ENCODE peak calls at places on chromosomes 16 and 17, in seven cellular contexts. C is left ventricle myocardium inferior, D is body of pancreas, R is HAP-1, E is brain microvascular endothelial cell, W is upper lobe of right lung, B is heart right ventricle. X is an unnamed sample.

GRCh38 chr17:18182190-18182977 is 1.2 kb upstream of the ALKBH5 start:
- DNase-seq in C (peak), D (peak), R (no peak), E (no peak), W (no peak), B (peak), X (no peak)

GRCh38 chr17:74796211-74796610 is 20.1 kb upstream of the NAT9 start:
- DNase-seq in C (no peak), D (no peak), R (no peak), E (no peak), W (no peak), B (no peak), X (no peak)

GRCh38 chr16:23710008-23710407 is 3.0 kb downstream of the ERN2 start:
- DNase-seq in C (no peak), D (no peak), R (no peak), E (no peak), W (no peak), B (no peak), X (no peak)

GRCh38 chr17:44589316-44590071 is 32.2 kb downstream of the FZD2 start:
- DNase-seq in C (no peak), D (no peak), R (no peak), E (no peak), W (no peak), B (no peak), X (no peak)

GRCh38 chr17:44916781-44917241 is 1.5 kb upstream of the GFAP start:
- DNase-seq in C (peak), D (peak), R (no peak), E (no peak), W (peak), B (peak), X (no peak)

GRCh38 chr17:50440838-50441829 is 15.1 kb downstream of the ACSF2 start:
- DNase-seq in C (no peak), D (no peak), R (no peak), E (no peak), W (no peak), B (no peak), X (no peak)

GRCh38 chr16:21276090-21276489 is 2.0 kb downstream of the CRYM start:
- DNase-seq in C (no peak), D (no peak), R (no peak), E (no peak), W (no peak), B (no peak), X (no peak)

GRCh38 chr16:63613701-63614100 is 1508.2 kb downstream of the CDH11 start:
- DNase-seq in C (no peak), D (no peak), R (no peak), E (peak), W (no peak), B (no peak), X (no peak)

GRCh38 chr16:83733301-83733700 is 74.5 kb upstream of the HSBP1 start:
- DNase-seq in C (peak), D (no peak), R (no peak), E (no peak), W (no peak), B (no peak), X (no peak)

GRCh38 chr17:75873587-75874322 is 4.6 kb downstream of the TRIM47 start:
- DNase-seq in C (no peak), D (no peak), R (no peak), E (no peak), W (no peak), B (no peak), X (no peak)

GRCh38 chr16:51310159-51310558 is 159.1 kb upstream of the SALL1 start:
- DNase-seq in C (no peak), D (no peak), R (no peak), E (no peak), W (no peak), B (no peak), X (no peak)

GRCh38 chr17:59561042-59561441 is 4.4 kb upstream of the DHX40 start:
- DNase-seq in C (no peak), D (peak), R (peak), E (peak), W (no peak), B (no peak), X (no peak)

GRCh38 chr16:67884-68789 is 4.3 kb downstream of the RHBDF1 start:
- DNase-seq in C (peak), D (no peak), R (no peak), E (no peak), W (no peak), B (no peak), X (no peak)

GRCh38 chr17:20092292-20092867 is 83.2 kb downstream of the SPECC1 start:
- DNase-seq in C (no peak), D (no peak), R (no peak), E (no peak), W (no peak), B (no peak), X (no peak)

GRCh38 chr17:75020331-75021110 is 8.1 kb downstream of the MRPL58 start:
- DNase-seq in C (no peak), D (no peak), R (no peak), E (no peak), W (no peak), B (no peak), X (no peak)

GRCh38 chr17:28475151-28475900 is 1.9 kb downstream of the SLC13A2 start:
- DNase-seq in C (no peak), D (no peak), R (peak), E (no peak), W (peak), B (no peak), X (no peak)

GRCh38 chr17:80023261-80024205 is 12.1 kb downstream of the TBC1D16 start:
- DNase-seq in C (no peak), D (no peak), R (no peak), E (no peak), W (no peak), B (no peak), X (no peak)

GRCh38 chr17:700504-701094 is 14.0 kb downstream of the VPS53 start:
- DNase-seq in C (no peak), D (no peak), R (no peak), E (no peak), W (no peak), B (no peak), X (no peak)

GRCh38 chr17:8016632-8017424 is 14.4 kb downstream of the GUCY2D start:
- DNase-seq in C (no peak), D (peak), R (peak), E (peak), W (peak), B (no peak), X (no peak)

GRCh38 chr16:1669698-1670097 is 8.4 kb upstream of the JPT2 start:
- DNase-seq in C (no peak), D (no peak), R (no peak), E (no peak), W (no peak), B (no peak), X (no peak)

GRCh38 chr16:83606486-83607030 is 201.2 kb upstream of the HSBP1 start:
- DNase-seq in C (no peak), D (no peak), R (no peak), E (no peak), W (no peak), B (no peak), X (no peak)

GRCh38 chr16:82730901-82731300 is 104.1 kb downstream of the CDH13 start:
- DNase-seq in C (no peak), D (no peak), R (no peak), E (no peak), W (no peak), B (no peak), X (no peak)

GRCh38 chr17:56929362-56929969 is 15.6 kb upstream of the TRIM25 start:
- DNase-seq in C (no peak), D (no peak), R (no peak), E (no peak), W (no peak), B (no peak), X (no peak)

GRCh38 chr17:61253293-61253801 is 146.3 kb upstream of the TBX2 start:
- DNase-seq in C (peak), D (peak), R (peak), E (no peak), W (no peak), B (peak), X (no peak)

GRCh38 chr17:40437095-40437732 is 6.0 kb upstream of the IGFBP4 start:
- DNase-seq in C (no peak), D (no peak), R (no peak), E (no peak), W (no peak), B (no peak), X (no peak)

GRCh38 chr17:76820039-76820438 is 48.2 kb upstream of the MGAT5B start:
- DNase-seq in C (no peak), D (no peak), R (peak), E (no peak), W (no peak), B (no peak), X (no peak)

GRCh38 chr17:58527949-58528348 is 13.5 kb upstream of the MTMR4 start:
- DNase-seq in C (no peak), D (no peak), R (no peak), E (peak), W (no peak), B (no peak), X (no peak)

GRCh38 chr17:44610871-44611270 is 45.4 kb upstream of the MEIOC start:
- DNase-seq in C (no peak), D (peak), R (no peak), E (no peak), W (no peak), B (no peak), X (no peak)

GRCh38 chr16:4801962-4802658 is at the start of gene ROGDI:
- DNase-seq in C (peak), D (peak), R (peak), E (peak), W (peak), B (peak), X (no peak)

GRCh38 chr17:75416006-75416405 is 10.5 kb upstream of the GRB2 start:
- DNase-seq in C (no peak), D (no peak), R (no peak), E (no peak), W (no peak), B (no peak), X (no peak)

GRCh38 chr17:50047488-50048126 is 8.3 kb upstream of the ITGA3 start:
- DNase-seq in C (no peak), D (no peak), R (no peak), E (peak), W (no peak), B (no peak), X (no peak)

GRCh38 chr16:77359065-77359502 is 75.8 kb downstream of the ADAMTS18 start:
- DNase-seq in C (no peak), D (no peak), R (no peak), E (peak), W (no peak), B (no peak), X (peak)

GRCh38 chr17:29138184-29138955 is 41.8 kb downstream of the MYO18A start:
- DNase-seq in C (no peak), D (no peak), R (no peak), E (no peak), W (no peak), B (no peak), X (no peak)

GRCh38 chr16:2840914-2841313 is 10.8 kb downstream of the ZG16B start:
- DNase-seq in C (peak), D (no peak), R (no peak), E (no peak), W (peak), B (no peak), X (no peak)

GRCh38 chr16:2843526-2843925 is 13.4 kb downstream of the ZG16B start:
- DNase-seq in C (no peak), D (no peak), R (no peak), E (no peak), W (no peak), B (no peak), X (no peak)

GRCh38 chr16:2841606-2842339 is 11.7 kb downstream of the ZG16B start:
- DNase-seq in C (peak), D (no peak), R (no peak), E (no peak), W (peak), B (no peak), X (no peak)

GRCh38 chr16:2839650-2840450 is 9.7 kb downstream of the ZG16B start:
- DNase-seq in C (peak), D (no peak), R (no peak), E (no peak), W (peak), B (no peak), X (no peak)

DNA sequence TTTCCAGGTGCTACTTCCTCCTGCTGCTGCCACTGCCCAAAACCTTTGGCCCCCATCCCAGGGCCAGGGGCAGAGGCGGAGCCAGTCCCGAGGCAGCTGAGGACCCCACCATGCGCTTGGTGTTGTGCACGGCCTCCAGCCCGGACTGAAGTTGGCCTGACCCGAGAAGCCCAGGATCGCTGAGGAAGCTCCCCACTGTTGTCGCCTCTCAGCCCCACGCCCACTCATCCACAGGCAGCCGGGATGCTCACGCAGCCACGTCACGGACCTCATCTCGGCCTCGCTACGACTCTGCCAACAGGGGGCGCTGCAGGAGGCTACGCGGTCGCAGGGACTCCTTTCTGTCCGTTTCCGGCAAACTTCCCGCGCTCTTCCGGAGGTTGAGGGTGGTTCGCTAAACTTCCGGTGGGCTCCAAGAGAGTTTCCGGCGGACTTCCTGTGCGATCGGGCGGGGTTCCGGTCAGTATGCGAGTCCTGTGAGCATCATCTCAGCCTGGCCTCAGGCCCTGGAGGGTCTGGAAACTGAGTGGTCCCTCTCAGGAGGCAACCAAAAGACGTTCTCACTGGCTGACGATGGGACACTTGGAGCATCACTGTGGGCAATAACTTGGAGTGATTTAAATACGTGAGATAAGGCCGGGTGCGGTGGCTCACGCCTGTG is 12.4 kb downstream of the ZG16B start:
- DNase-seq in C (peak), D (peak), R (peak), E (no peak), W (peak), B (peak), X (no peak)
- H3K4me3 ChIP-seq in C (peak), D (peak), R (peak), E (peak), W (peak), B (peak), X (no peak)

GRCh38 chr16:49596119-49596518 is 222.5 kb downstream of the C16orf78 start:
- DNase-seq in C (no peak), D (no peak), R (peak), E (peak), W (no peak), B (peak), X (no peak)
- H3K4me3 ChIP-seq in C (peak), D (no peak), R (no peak), E (peak), W (peak), B (no peak), X (no peak)

DNA sequence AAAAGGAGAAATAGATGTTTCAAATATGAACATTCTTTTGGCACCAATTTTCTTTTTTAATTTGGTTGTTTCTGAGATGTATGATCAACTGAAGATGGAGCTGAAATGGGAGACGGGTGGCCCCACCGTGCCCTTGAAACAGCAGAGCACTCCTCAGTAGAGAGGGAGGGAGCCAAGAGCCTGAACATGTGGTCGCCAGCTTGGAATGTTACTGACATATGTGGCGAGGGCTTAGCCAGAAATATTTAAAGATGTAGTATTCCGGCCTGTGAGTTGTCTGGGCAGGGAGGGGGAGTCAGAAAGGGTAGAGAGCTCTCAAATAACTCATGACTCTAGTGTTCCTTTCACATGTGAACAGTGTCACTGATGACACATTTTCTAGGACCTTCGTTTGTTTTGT is 13.3 kb upstream of the MRC2 start:
- DNase-seq in C (no peak), D (no peak), R (no peak), E (peak), W (no peak), B (no peak), X (peak)
- H3K4me3 ChIP-seq in C (no peak), D (no peak), R (no peak), E (no peak), W (no peak), B (no peak), X (no peak)

GRCh38 chr16:14071576-14072271 is 605 bp downstream of the MRTFB start:
- DNase-seq in C (no peak), D (no peak), R (no peak), E (no peak), W (no peak), B (no peak), X (no peak)

GRCh38 chr16:14070877-14071575 is at the start of gene MRTFB:
- DNase-seq in C (peak), D (peak), R (peak), E (peak), W (peak), B (peak), X (no peak)

GRCh38 chr16:14070555-14070876 is 603 bp upstream of the MRTFB start:
- DNase-seq in C (no peak), D (no peak), R (no peak), E (no peak), W (no peak), B (no peak), X (no peak)

GRCh38 chr16:14074544-14074943 is 3.4 kb downstream of the MRTFB start:
- DNase-seq in C (no peak), D (no peak), R (no peak), E (no peak), W (no peak), B (no peak), X (no peak)

GRCh38 chr16:14072360-14072759 is 1.2 kb downstream of the MRTFB start:
- DNase-seq in C (no peak), D (no peak), R (no peak), E (no peak), W (no peak), B (no peak), X (no peak)
- H3K4me3 ChIP-seq in C (peak), D (no peak), R (peak), E (no peak), W (peak), B (no peak), X (peak)